ENCODE peak calls at places on chromosomes 16 and 17, in eight cellular contexts. N is fibroblast of lung, L is prostate gland, I is heart right ventricle, W is A549, V is left lung, R is mammary epithelial cell, A is IMR-90. U is an unnamed sample. For H3K4me1, the result is how much of the 10 kb centered on the place peaks cover.

GRCh38 chr17:78979780-78980623 is at the start of gene LGALS3BP:
- DNase-seq in N (peak), L (peak), I (peak), W (peak), V (peak), R (peak), A (peak), U (peak)

GRCh38 chr17:2893422-2893914 is 97.2 kb downstream of the RAP1GAP2 start:
- DNase-seq in N (no peak), L (no peak), I (no peak), W (no peak), V (no peak), R (peak), A (no peak), U (no peak)

GRCh38 chr16:3654249-3654991 is at the start of gene DNASE1:
- DNase-seq in N (peak), L (no peak), I (peak), W (peak), V (peak), R (peak), A (peak), U (peak)

GRCh38 chr17:14750866-14751265 is 450.0 kb downstream of the HS3ST3B1 start:
- DNase-seq in N (no peak), L (no peak), I (no peak), W (no peak), V (no peak), R (no peak), A (no peak), U (no peak)

GRCh38 chr17:82380860-82381702 is 9.5 kb downstream of the UTS2R start:
- DNase-seq in N (no peak), L (no peak), I (no peak), W (no peak), V (no peak), R (peak), A (peak), U (no peak)

GRCh38 chr17:62163847-62164246 is 98.8 kb upstream of the MED13 start:
- DNase-seq in N (no peak), L (peak), I (no peak), W (no peak), V (no peak), R (no peak), A (no peak), U (no peak)

GRCh38 chr16:83138512-83138911 is 511.7 kb downstream of the CDH13 start:
- DNase-seq in N (no peak), L (no peak), I (no peak), W (no peak), V (no peak), R (no peak), A (no peak), U (no peak)

GRCh38 chr16:27323781-27324561 is 10.2 kb downstream of the IL4R start:
- DNase-seq in N (no peak), L (no peak), I (no peak), W (no peak), V (no peak), R (no peak), A (no peak), U (no peak)

GRCh38 chr17:66667491-66668030 is 167.4 kb upstream of the CACNG5 start:
- DNase-seq in N (no peak), L (no peak), I (no peak), W (no peak), V (no peak), R (no peak), A (no peak), U (no peak)

GRCh38 chr17:73901661-73902415 is 257.6 kb upstream of the SDK2 start:
- DNase-seq in N (no peak), L (peak), I (peak), W (no peak), V (peak), R (peak), A (no peak), U (peak)

GRCh38 chr16:86975445-86975844 is 341.7 kb downstream of the C16orf95 start:
- DNase-seq in N (peak), L (no peak), I (no peak), W (peak), V (no peak), R (peak), A (peak), U (no peak)

GRCh38 chr16:56047307-56048234 is 143.7 kb upstream of the GNAO1 start:
- DNase-seq in N (no peak), L (no peak), I (peak), W (no peak), V (no peak), R (no peak), A (no peak), U (no peak)

GRCh38 chr17:21018894-21019293 is 23.9 kb downstream of the USP22 start:
- DNase-seq in N (no peak), L (no peak), I (no peak), W (no peak), V (no peak), R (no peak), A (no peak), U (no peak)
- H3K4me1 ChIP-seq in N (under half), L (under half), I (half or more), W (under half), V (under half), R (under half), A (under half), U (under half)

GRCh38 chr17:9816472-9816871 is 5.4 kb downstream of the GSG1L2 start:
- DNase-seq in N (no peak), L (no peak), I (no peak), W (no peak), V (no peak), R (no peak), A (no peak), U (no peak)
- H3K4me1 ChIP-seq in N (under half), L (under half), I (under half), W (under half), V (under half), R (under half), A (under half), U (under half)

GRCh38 chr17:76549215-76549518 is 9.3 kb downstream of the PRCD start:
- DNase-seq in N (no peak), L (no peak), I (no peak), W (no peak), V (no peak), R (no peak), A (no peak), U (no peak)
- H3K4me1 ChIP-seq in N (under half), L (under half), I (half or more), W (under half), V (under half), R (half or more), A (under half), U (under half)

DNA sequence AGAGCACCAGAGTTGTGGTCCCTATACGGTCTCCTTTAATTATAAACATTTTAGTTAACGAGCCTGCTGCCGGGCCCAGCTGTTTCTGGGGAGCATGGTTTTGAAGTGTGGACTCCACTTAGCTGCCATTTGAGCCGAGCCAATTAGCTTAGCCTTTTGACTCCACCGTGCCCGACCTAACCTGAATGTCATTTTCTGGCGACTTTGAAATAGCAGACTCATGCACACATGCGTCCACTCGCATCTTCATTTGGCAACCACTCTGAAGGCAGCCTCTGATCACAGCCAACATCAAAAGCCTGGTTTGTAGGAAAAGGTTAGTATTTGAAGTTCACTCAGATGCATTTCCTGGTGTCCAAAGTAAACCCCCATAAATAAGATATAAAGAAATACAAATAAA is 16.8 kb downstream of the AXIN2 start:
- DNase-seq in N (no peak), L (no peak), I (no peak), W (no peak), V (no peak), R (no peak), A (no peak), U (no peak)
- H3K4me1 ChIP-seq in N (under half), L (under half), I (half or more), W (under half), V (under half), R (under half), A (under half), U (under half)

DNA sequence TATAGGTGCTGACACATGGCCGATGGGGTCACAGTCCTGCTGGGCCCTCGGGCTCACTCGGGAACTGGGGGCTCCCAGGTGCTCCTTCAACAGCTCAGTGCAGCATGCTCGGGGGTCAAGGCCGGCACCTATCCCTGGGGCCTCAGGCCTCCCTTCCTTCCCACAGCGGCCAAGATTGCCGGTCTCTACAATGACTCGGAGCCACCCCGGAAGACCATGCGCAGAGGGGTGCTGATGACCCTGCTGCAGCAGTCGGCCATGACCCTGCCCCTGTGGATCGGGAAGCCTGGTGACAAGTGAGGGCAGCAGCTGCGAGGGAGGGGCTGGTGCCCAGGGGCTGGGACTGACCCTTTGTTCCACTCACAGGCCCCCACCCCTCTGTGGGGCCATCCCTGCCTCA is 6.9 kb downstream of the SULT1A2 start:
- DNase-seq in N (no peak), L (no peak), I (no peak), W (no peak), V (no peak), R (no peak), A (no peak), U (no peak)
- H3K4me1 ChIP-seq in N (under half), L (under half), I (under half), W (under half), V (under half), R (under half), A (under half), U (under half)

DNA sequence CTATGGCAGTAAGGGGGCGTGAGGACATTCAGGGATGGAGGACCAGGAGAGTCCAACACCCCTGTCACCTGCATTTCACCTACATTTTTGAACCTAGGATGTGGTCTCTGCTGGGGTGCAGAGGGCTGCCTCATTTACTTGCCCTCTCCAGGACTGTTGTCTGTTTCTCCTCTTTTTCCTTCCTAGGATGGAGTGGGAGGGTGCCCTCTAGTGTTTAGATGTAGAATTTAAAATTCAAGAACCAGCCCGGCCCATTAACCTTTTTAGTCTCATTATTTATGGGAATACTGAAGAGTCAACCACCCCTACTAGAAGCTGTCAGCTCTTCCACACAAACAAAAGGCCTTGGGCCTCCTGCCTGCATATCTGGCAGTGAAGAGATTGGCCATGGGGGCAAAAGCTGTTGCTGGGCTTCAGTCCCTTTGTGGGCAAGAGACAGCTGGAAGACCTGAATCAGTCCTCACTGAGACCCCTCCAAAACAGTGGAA is 2.5 kb upstream of the STARD3 start:
- DNase-seq in N (peak), L (no peak), I (no peak), W (peak), V (no peak), R (peak), A (peak), U (no peak)
- H3K4me1 ChIP-seq in N (under half), L (under half), I (under half), W (under half), V (under half), R (under half), A (under half), U (under half)

GRCh38 chr16:75081179-75081859 is 35.3 kb downstream of the LDHD start:
- DNase-seq in N (no peak), L (no peak), I (no peak), W (no peak), V (no peak), R (no peak), A (no peak), U (no peak)

GRCh38 chr16:75085556-75085955 is 31.0 kb downstream of the LDHD start:
- DNase-seq in N (no peak), L (no peak), I (no peak), W (no peak), V (no peak), R (no peak), A (no peak), U (no peak)

GRCh38 chr16:75086281-75086680 is 30.3 kb downstream of the LDHD start:
- DNase-seq in N (no peak), L (no peak), I (no peak), W (no peak), V (no peak), R (peak), A (no peak), U (no peak)

GRCh38 chr16:75080205-75081029 is 36.2 kb downstream of the LDHD start:
- DNase-seq in N (peak), L (no peak), I (no peak), W (no peak), V (no peak), R (peak), A (peak), U (no peak)

GRCh38 chr16:75083826-75084225 is 32.8 kb downstream of the LDHD start:
- DNase-seq in N (no peak), L (no peak), I (no peak), W (no peak), V (no peak), R (no peak), A (no peak), U (no peak)
- H3K4me1 ChIP-seq in N (under half), L (under half), I (half or more), W (under half), V (under half), R (under half), A (under half), U (under half)

GRCh38 chr17:38465420-38466345 is 37.4 kb downstream of the ARHGAP23 start:
- DNase-seq in N (no peak), L (peak), I (peak), W (no peak), V (no peak), R (peak), A (peak), U (peak)

GRCh38 chr17:38463451-38463858 is 35.2 kb downstream of the ARHGAP23 start:
- DNase-seq in N (no peak), L (peak), I (peak), W (no peak), V (no peak), R (no peak), A (no peak), U (no peak)

GRCh38 chr17:38464723-38465419 is 36.6 kb downstream of the ARHGAP23 start:
- DNase-seq in N (peak), L (peak), I (peak), W (peak), V (peak), R (peak), A (peak), U (peak)

GRCh38 chr17:38466346-38467315 is 38.4 kb downstream of the ARHGAP23 start:
- DNase-seq in N (no peak), L (no peak), I (peak), W (no peak), V (no peak), R (no peak), A (no peak), U (no peak)

GRCh38 chr17:38464251-38464722 is 36.0 kb downstream of the ARHGAP23 start:
- DNase-seq in N (no peak), L (no peak), I (peak), W (no peak), V (no peak), R (no peak), A (no peak), U (peak)
- H3K4me1 ChIP-seq in N (under half), L (under half), I (half or more), W (under half), V (under half), R (under half), A (under half), U (under half)